ENCODE peak calls at places on chromosomes 12 and 14, in nine cellular contexts. L is A172; W is fibroblast of the aortic adventitia; D is fibroblast of villous mesenchyme; E is GM12865; K is activated CD4-positive, alpha-beta T cell treated with anti-CD3 and anti-CD28 coated beads, Interleukin-2, amount 50 U/mL, for 1 hour; V is psoas muscle; X is PC-3; C is AML-193. H is an unnamed sample.

GRCh38 chr12:117212563-117213190 is 22.4 kb upstream of the FBXO21 start:
- DNase-seq in L (peak; percentile 68), W (peak; percentile 89), D (peak; percentile 77), E (peak; percentile 73), K (peak; percentile 59), V (peak; percentile 68), X (peak; percentile 91), C (peak; percentile 54), H (peak; percentile 69)

GRCh38 chr12:15751741-15752140 is 37.4 kb downstream of the EPS8 start:
- DNase-seq in L (no peak), W (peak; percentile 75), D (no peak), E (no peak), K (no peak), V (no peak), X (no peak), C (no peak), H (no peak)

GRCh38 chr12:54214553-54215374 is 26.0 kb upstream of the SMUG1 start:
- DNase-seq in L (peak; percentile 86), W (peak; percentile 88), D (peak; percentile 91), E (peak; percentile 95), K (peak; percentile 88), V (peak; percentile 95), X (peak; percentile 90), C (peak; percentile 87), H (peak; percentile 96)

GRCh38 chr14:49971156-49972141 is 78.6 kb downstream of the ARF6 start:
- DNase-seq in L (no peak), W (peak; percentile 64), D (peak; percentile 68), E (peak; percentile 93), K (peak; percentile 50), V (no peak), X (peak; percentile 43), C (peak; percentile 7), H (peak; percentile 70)

GRCh38 chr14:94975366-94975765 is 182.0 kb downstream of the DICER1 start:
- DNase-seq in L (no peak), W (no peak), D (no peak), E (no peak), K (no peak), V (no peak), X (no peak), C (no peak), H (no peak)

GRCh38 chr14:55122441-55122986 is 6.5 kb upstream of the LGALS3 start:
- DNase-seq in L (no peak), W (peak; percentile 80), D (no peak), E (no peak), K (no peak), V (no peak), X (peak; percentile 93), C (no peak), H (no peak)

GRCh38 chr12:64137117-64137516 is 85.0 kb downstream of the KICS2 start:
- DNase-seq in L (no peak), W (no peak), D (peak; percentile 47), E (no peak), K (no peak), V (no peak), X (peak; percentile 47), C (no peak), H (no peak)

GRCh38 chr14:95413289-95414215 is 93.8 kb upstream of the CLMN start:
- DNase-seq in L (peak; percentile 21), W (no peak), D (no peak), E (no peak), K (no peak), V (no peak), X (peak; percentile 50), C (no peak), H (no peak)

GRCh38 chr12:97940629-97941028 is 478.0 kb downstream of the RMST start:
- DNase-seq in L (peak; percentile 70), W (no peak), D (no peak), E (no peak), K (no peak), V (no peak), X (no peak), C (no peak), H (no peak)

GRCh38 chr14:100767003-100767787 is 40.5 kb downstream of the DLK1 start:
- DNase-seq in L (no peak), W (no peak), D (no peak), E (no peak), K (no peak), V (peak; percentile 26), X (no peak), C (no peak), H (no peak)

GRCh38 chr12:113899042-113899843 is 66.9 kb downstream of the RBM19 start:
- DNase-seq in L (no peak), W (no peak), D (no peak), E (no peak), K (no peak), V (no peak), X (no peak), C (no peak), H (no peak)

GRCh38 chr12:98595152-98595988 is 1.9 kb downstream of the SLC25A3 start:
- DNase-seq in L (peak; percentile 51), W (peak; percentile 84), D (peak; percentile 71), E (no peak), K (no peak), V (no peak), X (peak; percentile 70), C (no peak), H (no peak)

GRCh38 chr12:5923043-5923605 is 21.9 kb downstream of the ANO2 start:
- DNase-seq in L (no peak), W (no peak), D (no peak), E (no peak), K (no peak), V (no peak), X (no peak), C (no peak), H (no peak)

GRCh38 chr12:15928345-15928744 is 17.2 kb downstream of the DERA start:
- DNase-seq in L (peak; percentile 74), W (peak; percentile 78), D (peak; percentile 60), E (no peak), K (no peak), V (no peak), X (peak; percentile 64), C (no peak), H (no peak)